ENCODE peak calls at places on chromosome 7, in ten cellular contexts. C is activated naive CD8-positive, alpha-beta T cell treated with anti-CD3 and anti-CD28 coated beads, Interleukin-2, amount 50 U/mL, for 24 hours; W is activated B cell treated with CpG ODN at 0.5 μM for 24 hours; G is Right ventricle myocardium superior; B is left colon; Y is stimulated activated naive CD8-positive, alpha-beta T cell treated with anti-CD3 and anti-CD28 coated beads, Interleukin-15, amount 100 ng/mL, for 72 hours; V is right lobe of liver; Q is central memory CD8-positive, alpha-beta T cell; A is activated CD4-positive, CD25-positive, alpha-beta regulatory T cell treated with anti-CD3 and anti-CD28 coated beads, Interleukin-2, amount 50 U/mL, for 24 hours; Z is lower lobe of right lung. K is an unnamed sample.

GRCh38 chr7:50283206-50283605 is 21.3 kb upstream of the IKZF1 start:
- ATAC-seq in C (no peak), W (no peak), G (no peak), B (no peak), Y (no peak), V (peak), Q (no peak), A (no peak), Z (peak), K (no peak)

GRCh38 chr7:87375647-87376435 is 30.4 kb downstream of the CROT start:
- ATAC-seq in C (no peak), W (no peak), G (no peak), B (peak), Y (no peak), V (peak), Q (no peak), A (no peak), Z (no peak), K (no peak)

GRCh38 chr7:125847706-125848105 is 918.1 kb upstream of the POT1 start:
- ATAC-seq in C (no peak), W (no peak), G (no peak), B (no peak), Y (peak), V (no peak), Q (no peak), A (no peak), Z (peak), K (no peak)

GRCh38 chr7:1404881-1405548 is 54.3 kb downstream of the MICALL2 start:
- ATAC-seq in C (no peak), W (no peak), G (no peak), B (no peak), Y (peak), V (no peak), Q (no peak), A (no peak), Z (no peak), K (no peak)

GRCh38 chr7:105261689-105262088 is 127.0 kb downstream of the SRPK2 start:
- ATAC-seq in C (no peak), W (no peak), G (no peak), B (peak), Y (no peak), V (peak), Q (no peak), A (no peak), Z (no peak), K (no peak)

GRCh38 chr7:451255-452229 is 68.1 kb downstream of the PDGFA start:
- ATAC-seq in C (no peak), W (no peak), G (no peak), B (no peak), Y (no peak), V (no peak), Q (no peak), A (no peak), Z (no peak), K (no peak)

GRCh38 chr7:128920913-128921582 is 10.5 kb upstream of the KCP start:
- ATAC-seq in C (no peak), W (no peak), G (no peak), B (no peak), Y (no peak), V (no peak), Q (no peak), A (no peak), Z (peak), K (no peak)

GRCh38 chr7:82469207-82469606 is 25.6 kb upstream of the CACNA2D1 start:
- ATAC-seq in C (no peak), W (no peak), G (no peak), B (no peak), Y (no peak), V (no peak), Q (no peak), A (no peak), Z (no peak), K (no peak)

GRCh38 chr7:123655614-123656013 is at the start of gene LMOD2:
- ATAC-seq in C (no peak), W (no peak), G (peak), B (no peak), Y (no peak), V (no peak), Q (no peak), A (no peak), Z (no peak), K (no peak)

GRCh38 chr7:125088555-125088954 is 158.9 kb upstream of the POT1 start:
- ATAC-seq in C (no peak), W (no peak), G (no peak), B (no peak), Y (no peak), V (no peak), Q (no peak), A (no peak), Z (no peak), K (no peak)

GRCh38 chr7:31192996-31193395 is 140.9 kb downstream of the ADCYAP1R1 start:
- ATAC-seq in C (no peak), W (no peak), G (peak), B (peak), Y (peak), V (peak), Q (no peak), A (no peak), Z (peak), K (no peak)

GRCh38 chr7:42359946-42360345 is 122.9 kb upstream of the GLI3 start:
- ATAC-seq in C (no peak), W (no peak), G (no peak), B (no peak), Y (no peak), V (no peak), Q (no peak), A (no peak), Z (no peak), K (no peak)

GRCh38 chr7:102856036-102856435 is 56.8 kb upstream of the LRRC17 start:
- ATAC-seq in C (no peak), W (no peak), G (no peak), B (no peak), Y (no peak), V (no peak), Q (no peak), A (no peak), Z (no peak), K (no peak)

GRCh38 chr7:131031100-131031868 is 296.4 kb upstream of the MKLN1 start:
- ATAC-seq in C (peak), W (peak), G (no peak), B (no peak), Y (peak), V (no peak), Q (peak), A (peak), Z (no peak), K (peak)

GRCh38 chr7:36208997-36209813 is 56.2 kb downstream of the EEPD1 start:
- ATAC-seq in C (peak), W (no peak), G (no peak), B (no peak), Y (peak), V (no peak), Q (peak), A (peak), Z (no peak), K (peak)

GRCh38 chr7:35691827-35692307 is 3.1 kb downstream of the HERPUD2 start:
- ATAC-seq in C (peak), W (no peak), G (peak), B (no peak), Y (peak), V (no peak), Q (peak), A (peak), Z (no peak), K (peak)

GRCh38 chr7:41786324-41786723 is 83.4 kb upstream of the INHBA start:
- ATAC-seq in C (no peak), W (no peak), G (no peak), B (no peak), Y (no peak), V (no peak), Q (no peak), A (no peak), Z (peak), K (no peak)

GRCh38 chr7:117808910-117809705 is 64.1 kb downstream of the CTTNBP2 start:
- ATAC-seq in C (no peak), W (no peak), G (peak), B (no peak), Y (no peak), V (peak), Q (no peak), A (no peak), Z (no peak), K (no peak)

GRCh38 chr7:74684921-74685320 is 27.4 kb downstream of the GTF2I start:
- ATAC-seq in C (no peak), W (no peak), G (no peak), B (no peak), Y (no peak), V (no peak), Q (no peak), A (no peak), Z (no peak), K (no peak)

GRCh38 chr7:114976666-114977065 is 54.8 kb downstream of the MDFIC start:
- ATAC-seq in C (no peak), W (no peak), G (no peak), B (no peak), Y (no peak), V (no peak), Q (no peak), A (no peak), Z (no peak), K (no peak)

GRCh38 chr7:42192851-42193456 is 44.1 kb downstream of the GLI3 start:
- ATAC-seq in C (no peak), W (no peak), G (no peak), B (no peak), Y (peak), V (no peak), Q (no peak), A (no peak), Z (no peak), K (no peak)

GRCh38 chr7:87886875-87887274 is 10.6 kb downstream of the DBF4 start:
- ATAC-seq in C (no peak), W (no peak), G (no peak), B (peak), Y (no peak), V (peak), Q (no peak), A (no peak), Z (no peak), K (no peak)

GRCh38 chr7:75983471-75984129 is 10.8 kb downstream of the TMEM120A start:
- ATAC-seq in C (no peak), W (no peak), G (no peak), B (no peak), Y (peak), V (no peak), Q (no peak), A (no peak), Z (no peak), K (no peak)

GRCh38 chr7:55903985-55904759 is 16.9 kb downstream of the ZNF713 start:
- ATAC-seq in C (no peak), W (peak), G (no peak), B (no peak), Y (no peak), V (no peak), Q (no peak), A (no peak), Z (no peak), K (no peak)

GRCh38 chr7:2068693-2069471 is 163.9 kb downstream of the MAD1L1 start:
- ATAC-seq in C (no peak), W (no peak), G (no peak), B (no peak), Y (no peak), V (no peak), Q (no peak), A (no peak), Z (no peak), K (no peak)

GRCh38 chr7:39733881-39734571 is 110.7 kb downstream of the RALA start:
- ATAC-seq in C (no peak), W (peak), G (no peak), B (peak), Y (no peak), V (no peak), Q (no peak), A (no peak), Z (no peak), K (no peak)